ENCODE peak calls at places on chromosomes 12 and 14, in nine cellular contexts. M is T-cell; U is activated naive CD4-positive, alpha-beta T cell treated with anti-CD3 and anti-CD28 coated beads, Interleukin-2, amount 50 U/mL, for 16 hours; Q is choroid plexus epithelial cell; X is lower lobe of right lung; D is prostate gland; P is lung; J is A172; Z is cardiac fibroblast. L is an unnamed sample.

GRCh38 chr12:10214131-10214876 is 1.6 kb downstream of the GABARAPL1 start:
- DNase-seq in M (no peak), U (no peak), Q (peak), X (no peak), D (no peak), P (no peak), J (no peak), Z (peak), L (peak)

GRCh38 chr14:105136401-105137322 is 31.9 kb downstream of the JAG2 start:
- DNase-seq in M (no peak), U (no peak), Q (no peak), X (no peak), D (no peak), P (no peak), J (no peak), Z (no peak), L (no peak)

GRCh38 chr12:108605000-108605689 is 7.3 kb upstream of the TMEM119 start:
- DNase-seq in M (no peak), U (no peak), Q (peak), X (no peak), D (no peak), P (no peak), J (no peak), Z (peak), L (no peak)

GRCh38 chr12:10182662-10183061 is 3.8 kb downstream of the TMEM52B start:
- DNase-seq in M (no peak), U (no peak), Q (peak), X (no peak), D (no peak), P (no peak), J (peak), Z (peak), L (peak)

GRCh38 chr14:66174453-66174891 is 311.7 kb upstream of the CCDC196 start:
- DNase-seq in M (no peak), U (no peak), Q (peak), X (no peak), D (no peak), P (no peak), J (no peak), Z (peak), L (peak)

GRCh38 chr14:38762436-38762835 is 340.6 kb downstream of the SEC23A start:
- DNase-seq in M (no peak), U (no peak), Q (no peak), X (no peak), D (no peak), P (no peak), J (peak), Z (no peak), L (no peak)

GRCh38 chr12:81888341-81888740 is 129.2 kb upstream of the PPFIA2 start:
- DNase-seq in M (no peak), U (no peak), Q (peak), X (no peak), D (no peak), P (no peak), J (peak), Z (no peak), L (peak)

GRCh38 chr12:5898874-5899273 is 46.2 kb downstream of the ANO2 start:
- DNase-seq in M (no peak), U (no peak), Q (no peak), X (no peak), D (no peak), P (no peak), J (no peak), Z (no peak), L (no peak)

GRCh38 chr14:68670344-68670725 is 122.5 kb downstream of the ZFP36L1 start:
- DNase-seq in M (no peak), U (no peak), Q (no peak), X (no peak), D (no peak), P (no peak), J (no peak), Z (no peak), L (no peak)